ENCODE peak calls at places on chromosomes 4 and X, in seven cellular contexts. One of them, this sample, is unnamed.

GRCh38 chr4:10061650-10062415 is 40.5 kb upstream of the SLC2A9 start:
- DNase-seq in right lobe of liver: no peak
- DNase-seq in CD8-positive, alpha-beta T cell: no peak
- DNase-seq in lung: no peak
- DNase-seq in OCI-LY7: no peak
- DNase-seq in WERI-Rb-1: no peak
- DNase-seq in Peyer's patch: no peak
- DNase-seq in this sample: no peak

GRCh38 chr4:37922323-37922722 is 31.4 kb downstream of the TBC1D1 start:
- DNase-seq in right lobe of liver: no peak
- DNase-seq in CD8-positive, alpha-beta T cell: no peak
- DNase-seq in lung: no peak
- DNase-seq in OCI-LY7: no peak
- DNase-seq in WERI-Rb-1: no peak
- DNase-seq in Peyer's patch: no peak
- DNase-seq in this sample: no peak

GRCh38 chrX:150761176-150761818 is 68.1 kb downstream of the MTMR1 start:
- DNase-seq in right lobe of liver: no peak
- DNase-seq in CD8-positive, alpha-beta T cell: no peak
- DNase-seq in lung: no peak
- DNase-seq in OCI-LY7: no peak
- DNase-seq in WERI-Rb-1: no peak
- DNase-seq in Peyer's patch: no peak
- DNase-seq in this sample: no peak

GRCh38 chr4:5164221-5164912 is 113.1 kb downstream of the STK32B start:
- DNase-seq in right lobe of liver: no peak
- DNase-seq in CD8-positive, alpha-beta T cell: no peak
- DNase-seq in lung: peak; percentile 19
- DNase-seq in OCI-LY7: no peak
- DNase-seq in WERI-Rb-1: peak; percentile 53
- DNase-seq in Peyer's patch: no peak
- DNase-seq in this sample: no peak

GRCh38 chrX:639151-639550 is 8.6 kb downstream of the SHOX start:
- DNase-seq in right lobe of liver: no peak
- DNase-seq in CD8-positive, alpha-beta T cell: no peak
- DNase-seq in lung: no peak
- DNase-seq in OCI-LY7: no peak
- DNase-seq in WERI-Rb-1: no peak
- DNase-seq in Peyer's patch: no peak
- DNase-seq in this sample: no peak

GRCh38 chr4:75654905-75655304 is 18.3 kb downstream of the G3BP2 start:
- DNase-seq in right lobe of liver: no peak
- DNase-seq in CD8-positive, alpha-beta T cell: no peak
- DNase-seq in lung: no peak
- DNase-seq in OCI-LY7: no peak
- DNase-seq in WERI-Rb-1: no peak
- DNase-seq in Peyer's patch: no peak
- DNase-seq in this sample: peak; percentile 22

GRCh38 chrX:2577844-2578444 is 77.2 kb upstream of the DHRSX start:
- DNase-seq in right lobe of liver: no peak
- DNase-seq in CD8-positive, alpha-beta T cell: no peak
- DNase-seq in lung: no peak
- DNase-seq in OCI-LY7: no peak
- DNase-seq in WERI-Rb-1: no peak
- DNase-seq in Peyer's patch: no peak
- DNase-seq in this sample: no peak

GRCh38 chr4:86640469-86640868 is 46.4 kb downstream of the PTPN13 start:
- DNase-seq in right lobe of liver: no peak
- DNase-seq in CD8-positive, alpha-beta T cell: no peak
- DNase-seq in lung: no peak
- DNase-seq in OCI-LY7: no peak
- DNase-seq in WERI-Rb-1: no peak
- DNase-seq in Peyer's patch: no peak
- DNase-seq in this sample: no peak

GRCh38 chrX:55710701-55711100 is 6.8 kb upstream of the RRAGB start:
- DNase-seq in right lobe of liver: no peak
- DNase-seq in CD8-positive, alpha-beta T cell: no peak
- DNase-seq in lung: no peak
- DNase-seq in OCI-LY7: no peak
- DNase-seq in WERI-Rb-1: no peak
- DNase-seq in Peyer's patch: no peak
- DNase-seq in this sample: no peak

GRCh38 chr4:1204286-1204827 is 32.0 kb upstream of the SPON2 start:
- DNase-seq in right lobe of liver: peak; percentile 31
- DNase-seq in CD8-positive, alpha-beta T cell: no peak
- DNase-seq in lung: no peak
- DNase-seq in OCI-LY7: no peak
- DNase-seq in WERI-Rb-1: peak; percentile 6
- DNase-seq in Peyer's patch: peak; percentile 46
- DNase-seq in this sample: no peak

GRCh38 chr4:21543514-21543913 is 405.1 kb downstream of the KCNIP4 start:
- DNase-seq in right lobe of liver: no peak
- DNase-seq in CD8-positive, alpha-beta T cell: no peak
- DNase-seq in lung: no peak
- DNase-seq in OCI-LY7: no peak
- DNase-seq in WERI-Rb-1: no peak
- DNase-seq in Peyer's patch: no peak
- DNase-seq in this sample: no peak

GRCh38 chr4:77025643-77026321 is 50.0 kb downstream of the CCNI start:
- DNase-seq in right lobe of liver: no peak
- DNase-seq in CD8-positive, alpha-beta T cell: no peak
- DNase-seq in lung: no peak
- DNase-seq in OCI-LY7: no peak
- DNase-seq in WERI-Rb-1: no peak
- DNase-seq in Peyer's patch: no peak
- DNase-seq in this sample: no peak

DNA sequence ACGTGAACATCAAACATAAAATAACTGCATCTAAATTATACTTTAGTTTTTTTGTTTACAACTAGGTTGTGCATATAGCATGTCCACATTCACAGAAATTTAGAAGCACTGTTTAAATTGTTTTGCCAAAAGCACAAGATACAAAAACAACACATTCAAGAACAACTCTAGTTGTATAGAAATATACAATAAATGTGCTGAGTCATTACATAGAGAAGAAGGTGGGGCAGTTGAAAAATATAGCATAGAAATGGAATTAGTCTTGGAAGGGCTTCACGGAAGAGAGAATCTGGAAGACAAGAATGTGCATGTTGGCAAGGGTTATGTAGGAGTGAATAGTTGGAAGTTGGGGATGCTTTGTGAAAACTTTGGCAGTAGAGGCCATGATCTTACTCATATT is 239.0 kb upstream of the GLRA2 start:
- DNase-seq in right lobe of liver: no peak
- DNase-seq in CD8-positive, alpha-beta T cell: no peak
- DNase-seq in lung: no peak
- DNase-seq in OCI-LY7: no peak
- DNase-seq in WERI-Rb-1: no peak
- DNase-seq in Peyer's patch: no peak
- DNase-seq in this sample: no peak
- H3K27ac ChIP-seq in right lobe of liver: no peak overlapping the region
- H3K27ac ChIP-seq in CD8-positive, alpha-beta T cell: no peak overlapping the region
- H3K27ac ChIP-seq in lung: no peak overlapping the region
- H3K27ac ChIP-seq in OCI-LY7: no peak overlapping the region
- H3K27ac ChIP-seq in WERI-Rb-1: no peak overlapping the region
- H3K27ac ChIP-seq in Peyer's patch: no peak overlapping the region
- H3K27ac ChIP-seq in this sample: no peak overlapping the region

DNA sequence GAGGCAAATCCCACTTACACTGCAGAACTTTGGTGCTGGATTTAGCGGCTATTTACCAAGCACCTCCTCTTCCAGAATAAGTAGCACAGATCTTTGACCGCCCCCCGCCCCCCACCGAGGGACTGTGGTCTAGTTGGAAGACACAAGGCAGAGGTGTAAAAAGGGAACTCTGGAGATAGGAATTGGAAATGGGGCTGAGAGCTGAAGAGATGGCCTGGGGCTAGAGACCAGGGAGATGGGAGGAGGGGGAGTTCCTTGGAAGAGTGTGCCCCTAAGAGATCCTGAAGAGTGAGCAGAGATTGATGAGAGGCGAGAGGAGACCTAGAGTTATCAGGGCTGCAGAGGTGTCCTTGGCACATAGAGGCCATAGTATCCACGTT is 55.3 kb downstream of the TBL1X start:
- DNase-seq in right lobe of liver: no peak
- DNase-seq in CD8-positive, alpha-beta T cell: no peak
- DNase-seq in lung: no peak
- DNase-seq in OCI-LY7: no peak
- DNase-seq in WERI-Rb-1: no peak
- DNase-seq in Peyer's patch: no peak
- DNase-seq in this sample: no peak
- H3K27ac ChIP-seq in right lobe of liver: no peak overlapping the region
- H3K27ac ChIP-seq in CD8-positive, alpha-beta T cell: no peak overlapping the region
- H3K27ac ChIP-seq in lung: no peak overlapping the region
- H3K27ac ChIP-seq in OCI-LY7: no peak overlapping the region
- H3K27ac ChIP-seq in WERI-Rb-1: no peak overlapping the region
- H3K27ac ChIP-seq in Peyer's patch: no peak overlapping the region
- H3K27ac ChIP-seq in this sample: no peak overlapping the region

DNA sequence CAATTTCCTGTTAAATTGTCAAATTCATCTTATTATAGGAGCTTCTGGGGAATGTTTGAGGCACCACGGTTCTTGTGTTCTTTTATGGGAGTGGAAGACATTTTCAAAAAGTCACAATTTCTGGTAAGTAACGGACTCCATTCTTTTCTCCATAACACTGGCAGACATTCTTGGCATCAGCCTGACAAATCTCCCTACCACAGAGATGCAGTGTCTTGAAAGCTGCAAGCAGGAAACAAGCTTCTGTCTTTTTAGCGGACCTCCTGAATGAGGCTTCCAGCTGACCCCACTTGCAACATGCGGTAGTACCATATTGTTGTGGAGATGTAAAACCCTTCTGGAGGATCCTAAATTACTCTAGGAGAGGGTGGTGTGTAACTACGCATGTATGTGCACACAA is 129.9 kb downstream of the MGST2 start:
- DNase-seq in right lobe of liver: no peak
- DNase-seq in CD8-positive, alpha-beta T cell: no peak
- DNase-seq in lung: no peak
- DNase-seq in OCI-LY7: no peak
- DNase-seq in WERI-Rb-1: no peak
- DNase-seq in Peyer's patch: no peak
- DNase-seq in this sample: no peak
- H3K27ac ChIP-seq in right lobe of liver: no peak overlapping the region
- H3K27ac ChIP-seq in CD8-positive, alpha-beta T cell: no peak overlapping the region
- H3K27ac ChIP-seq in lung: peak overlapping the region; percentile 10
- H3K27ac ChIP-seq in OCI-LY7: no peak overlapping the region
- H3K27ac ChIP-seq in WERI-Rb-1: no peak overlapping the region
- H3K27ac ChIP-seq in Peyer's patch: no peak overlapping the region
- H3K27ac ChIP-seq in this sample: no peak overlapping the region

GRCh38 chr4:74109116-74109791 is 10.3 kb upstream of the CXCL2 start:
- DNase-seq in right lobe of liver: no peak
- DNase-seq in CD8-positive, alpha-beta T cell: no peak
- DNase-seq in lung: peak; percentile 71
- DNase-seq in OCI-LY7: no peak
- DNase-seq in WERI-Rb-1: no peak
- DNase-seq in Peyer's patch: peak; percentile 52
- DNase-seq in this sample: no peak
- H3K27ac ChIP-seq in right lobe of liver: peak overlapping the region; percentile 46
- H3K27ac ChIP-seq in CD8-positive, alpha-beta T cell: no peak overlapping the region
- H3K27ac ChIP-seq in lung: peak overlapping the region; percentile 66
- H3K27ac ChIP-seq in OCI-LY7: no peak overlapping the region
- H3K27ac ChIP-seq in WERI-Rb-1: no peak overlapping the region
- H3K27ac ChIP-seq in Peyer's patch: peak overlapping the region; percentile 44
- H3K27ac ChIP-seq in this sample: no peak overlapping the region

GRCh38 chrX:77505227-77505626 is 58.0 kb downstream of the FGF16 start:
- DNase-seq in right lobe of liver: no peak
- DNase-seq in CD8-positive, alpha-beta T cell: no peak
- DNase-seq in lung: no peak
- DNase-seq in OCI-LY7: peak; percentile 11
- DNase-seq in WERI-Rb-1: no peak
- DNase-seq in Peyer's patch: no peak
- DNase-seq in this sample: no peak
- H3K27ac ChIP-seq in right lobe of liver: no peak overlapping the region
- H3K27ac ChIP-seq in CD8-positive, alpha-beta T cell: no peak overlapping the region
- H3K27ac ChIP-seq in lung: no peak overlapping the region
- H3K27ac ChIP-seq in OCI-LY7: no peak overlapping the region
- H3K27ac ChIP-seq in WERI-Rb-1: no peak overlapping the region
- H3K27ac ChIP-seq in Peyer's patch: no peak overlapping the region
- H3K27ac ChIP-seq in this sample: no peak overlapping the region

GRCh38 chrX:41971346-41971745 is 48.0 kb upstream of the CASK start:
- DNase-seq in right lobe of liver: no peak
- DNase-seq in CD8-positive, alpha-beta T cell: no peak
- DNase-seq in lung: no peak
- DNase-seq in OCI-LY7: no peak
- DNase-seq in WERI-Rb-1: no peak
- DNase-seq in Peyer's patch: no peak
- DNase-seq in this sample: no peak

GRCh38 chrX:41973208-41973607 is 49.9 kb upstream of the CASK start:
- DNase-seq in right lobe of liver: no peak
- DNase-seq in CD8-positive, alpha-beta T cell: no peak
- DNase-seq in lung: no peak
- DNase-seq in OCI-LY7: no peak
- DNase-seq in WERI-Rb-1: no peak
- DNase-seq in Peyer's patch: no peak
- DNase-seq in this sample: no peak

DNA sequence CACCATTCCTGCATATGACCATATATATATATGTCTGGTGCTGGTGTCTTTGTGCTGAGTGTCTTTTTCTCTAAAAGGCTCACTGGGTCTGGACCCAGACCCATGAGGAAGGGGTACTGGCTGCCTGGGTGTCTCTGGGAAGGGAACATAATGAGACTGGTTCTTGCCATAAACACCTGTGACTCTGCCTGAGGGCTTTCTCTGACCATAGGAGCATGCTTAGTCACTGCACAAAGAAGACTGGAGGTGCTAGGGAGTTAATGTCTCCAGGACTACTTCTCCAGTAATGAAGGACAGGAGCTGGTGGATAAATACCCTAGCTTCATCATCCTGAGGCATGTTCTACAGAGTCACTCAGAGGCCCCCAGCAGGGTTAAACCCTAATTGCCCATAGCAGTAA is 47.1 kb upstream of the CASK start:
- DNase-seq in right lobe of liver: no peak
- DNase-seq in CD8-positive, alpha-beta T cell: no peak
- DNase-seq in lung: no peak
- DNase-seq in OCI-LY7: no peak
- DNase-seq in WERI-Rb-1: no peak
- DNase-seq in Peyer's patch: no peak
- DNase-seq in this sample: no peak
- H3K27ac ChIP-seq in right lobe of liver: no peak overlapping the region
- H3K27ac ChIP-seq in CD8-positive, alpha-beta T cell: no peak overlapping the region
- H3K27ac ChIP-seq in lung: no peak overlapping the region
- H3K27ac ChIP-seq in OCI-LY7: no peak overlapping the region
- H3K27ac ChIP-seq in WERI-Rb-1: no peak overlapping the region
- H3K27ac ChIP-seq in Peyer's patch: no peak overlapping the region
- H3K27ac ChIP-seq in this sample: no peak overlapping the region

DNA sequence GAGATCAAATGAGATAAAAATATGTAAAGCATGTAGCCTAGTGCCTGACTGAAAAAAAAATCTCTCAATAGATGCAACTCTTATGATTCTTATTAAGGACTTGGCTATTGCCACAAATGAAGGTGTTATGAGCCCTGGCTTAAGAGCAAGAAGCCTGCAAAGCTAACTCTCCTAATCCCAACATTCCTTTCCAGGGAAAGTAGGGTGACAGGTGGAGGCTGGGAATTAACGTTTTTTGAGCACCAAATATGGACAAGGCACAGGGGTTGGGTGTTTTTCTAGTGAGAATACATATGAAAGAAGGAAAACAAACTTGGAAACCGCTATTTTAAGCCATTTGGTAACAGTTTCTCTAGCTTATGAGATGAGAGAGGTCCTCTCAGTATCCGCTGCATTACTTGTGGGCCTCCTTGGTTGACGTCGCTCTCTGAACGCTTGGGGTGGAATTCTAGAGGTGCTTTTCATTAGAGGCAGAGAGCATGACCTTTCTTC is 2.4 kb downstream of the RHOH start:
- DNase-seq in right lobe of liver: no peak
- DNase-seq in CD8-positive, alpha-beta T cell: no peak
- DNase-seq in lung: no peak
- DNase-seq in OCI-LY7: peak; percentile 58
- DNase-seq in WERI-Rb-1: no peak
- DNase-seq in Peyer's patch: peak; percentile 60
- DNase-seq in this sample: peak; percentile 47
- H3K27ac ChIP-seq in right lobe of liver: no peak overlapping the region
- H3K27ac ChIP-seq in CD8-positive, alpha-beta T cell: peak overlapping the region; percentile 89
- H3K27ac ChIP-seq in lung: no peak overlapping the region
- H3K27ac ChIP-seq in OCI-LY7: peak overlapping the region; percentile 93
- H3K27ac ChIP-seq in WERI-Rb-1: no peak overlapping the region
- H3K27ac ChIP-seq in Peyer's patch: peak overlapping the region; percentile 80
- H3K27ac ChIP-seq in this sample: peak overlapping the region; percentile 99

This sample was measured in CD4-positive, alpha-beta memory T cell.